ENCODE peak calls at places on chromosomes 1 and 21, in seven cellular contexts. C is CD8-positive, alpha-beta T cell; J is heart left ventricle; S is cardiac muscle cell; P is HCT116; V is adrenal gland; K is CD4-positive, alpha-beta T cell. R is an unnamed sample.

GRCh38 chr1:34709547-34709946 is 45.3 kb upstream of the GJB5 start:
- DNase-seq in C (no peak), J (no peak), S (peak), P (no peak), V (no peak), K (no peak), R (peak)

GRCh38 chr1:238982736-238983135 is 403.6 kb upstream of the CHRM3 start:
- DNase-seq in C (no peak), J (no peak), S (no peak), P (no peak), V (no peak), K (no peak), R (no peak)

GRCh38 chr1:150548632-150549495 is at the start of gene ADAMTSL4:
- DNase-seq in C (no peak), J (peak), S (peak), P (no peak), V (peak), K (no peak), R (peak)

GRCh38 chr1:58884706-58885661 is 101.1 kb upstream of the JUN start:
- DNase-seq in C (peak), J (no peak), S (no peak), P (no peak), V (no peak), K (no peak), R (no peak)

GRCh38 chr1:36367798-36368197 is 17.9 kb downstream of the STK40 start:
- DNase-seq in C (no peak), J (no peak), S (no peak), P (no peak), V (no peak), K (no peak), R (no peak)

GRCh38 chr1:13583964-13584791 is 546 bp downstream of the PDPN start:
- DNase-seq in C (no peak), J (peak), S (peak), P (no peak), V (no peak), K (no peak), R (peak)

GRCh38 chr1:236524142-236524891 is 535 bp downstream of the LGALS8 start:
- DNase-seq in C (peak), J (peak), S (peak), P (peak), V (peak), K (peak), R (peak)

GRCh38 chr1:91885331-91885715 is 628 bp downstream of the TGFBR3 start:
- DNase-seq in C (no peak), J (peak), S (no peak), P (no peak), V (no peak), K (no peak), R (no peak)

GRCh38 chr1:245500546-245500945 is 345.8 kb downstream of the KIF26B start:
- DNase-seq in C (no peak), J (no peak), S (peak), P (no peak), V (peak), K (no peak), R (peak)

GRCh38 chr21:46317710-46318463 is 5.8 kb downstream of the C21orf58 start:
- DNase-seq in C (no peak), J (peak), S (no peak), P (no peak), V (no peak), K (no peak), R (no peak)

GRCh38 chr1:102178483-102178882 is 181.8 kb upstream of the OLFM3 start:
- DNase-seq in C (no peak), J (no peak), S (no peak), P (no peak), V (no peak), K (no peak), R (no peak)

GRCh38 chr1:2060082-2060481 is 9.9 kb downstream of the PRKCZ start:
- DNase-seq in C (no peak), J (peak), S (no peak), P (no peak), V (no peak), K (no peak), R (no peak)

GRCh38 chr1:14968251-14968812 is 185.2 kb upstream of the TMEM51 start:
- DNase-seq in C (no peak), J (peak), S (peak), P (no peak), V (peak), K (no peak), R (peak)

GRCh38 chr1:53535846-53536245 is 76.6 kb downstream of the DMRTB1 start:
- DNase-seq in C (peak), J (no peak), S (no peak), P (no peak), V (no peak), K (no peak), R (no peak)

GRCh38 chr1:19309123-19309813 is 2.7 kb downstream of the AKR7A2 start:
- DNase-seq in C (no peak), J (no peak), S (peak), P (no peak), V (no peak), K (no peak), R (no peak)

GRCh38 chr1:153309441-153309840 is 3.3 kb downstream of the PGLYRP3 start:
- DNase-seq in C (no peak), J (no peak), S (no peak), P (no peak), V (no peak), K (no peak), R (no peak)

GRCh38 chr1:30572192-30572591 is 151.2 kb downstream of the MATN1 start:
- DNase-seq in C (no peak), J (no peak), S (no peak), P (no peak), V (no peak), K (no peak), R (peak)

GRCh38 chr1:8702121-8702520 is 115.3 kb downstream of the RERE start:
- DNase-seq in C (no peak), J (no peak), S (peak), P (no peak), V (no peak), K (no peak), R (peak)

GRCh38 chr1:31944205-31945089 is 6.3 kb upstream of the PTP4A2 start:
- DNase-seq in C (peak), J (peak), S (peak), P (peak), V (peak), K (peak), R (peak)

GRCh38 chr1:195326325-195326724 is 1281.9 kb downstream of the KCNT2 start:
- DNase-seq in C (no peak), J (no peak), S (no peak), P (no peak), V (no peak), K (no peak), R (no peak)

GRCh38 chr21:37219766-37220432 is 47.2 kb downstream of the VPS26C start:
- DNase-seq in C (peak), J (no peak), S (peak), P (no peak), V (no peak), K (no peak), R (no peak)

GRCh38 chr1:55725378-55725777 is 510.2 kb upstream of the USP24 start:
- DNase-seq in C (no peak), J (no peak), S (peak), P (no peak), V (no peak), K (no peak), R (peak)

GRCh38 chr1:53154859-53155438 is 12.5 kb upstream of the SLC1A7 start:
- DNase-seq in C (no peak), J (no peak), S (no peak), P (no peak), V (no peak), K (no peak), R (no peak)

GRCh38 chr1:112618721-112619517 is at the start of gene ST7L:
- DNase-seq in C (peak), J (peak), S (peak), P (peak), V (peak), K (peak), R (peak)

GRCh38 chr1:7535016-7535415 is 236.1 kb upstream of the VAMP3 start:
- DNase-seq in C (no peak), J (peak), S (no peak), P (no peak), V (no peak), K (no peak), R (no peak)

GRCh38 chr1:12052008-12052573 is 11.0 kb upstream of the TNFRSF8 start:
- DNase-seq in C (no peak), J (peak), S (peak), P (peak), V (peak), K (no peak), R (peak)

GRCh38 chr1:169949139-169949538 is 55.4 kb upstream of the SCYL3 start:
- DNase-seq in C (no peak), J (no peak), S (peak), P (no peak), V (no peak), K (no peak), R (no peak)
- H3K27ac ChIP-seq in C (no peak), J (no peak), S (no peak), P (no peak), V (no peak), K (no peak), R (no peak)

GRCh38 chr1:155871390-155871789 is 12.0 kb downstream of the SYT11 start:
- DNase-seq in C (no peak), J (peak), S (peak), P (no peak), V (peak), K (no peak), R (no peak)

GRCh38 chr1:155873860-155874259 is 14.5 kb downstream of the SYT11 start:
- DNase-seq in C (no peak), J (no peak), S (peak), P (no peak), V (no peak), K (no peak), R (no peak)

GRCh38 chr1:155867766-155868165 is 8.4 kb downstream of the SYT11 start:
- DNase-seq in C (no peak), J (no peak), S (no peak), P (no peak), V (no peak), K (no peak), R (no peak)

GRCh38 chr1:155877945-155878344 is 18.6 kb downstream of the SYT11 start:
- DNase-seq in C (no peak), J (no peak), S (no peak), P (no peak), V (no peak), K (no peak), R (no peak)

DNA sequence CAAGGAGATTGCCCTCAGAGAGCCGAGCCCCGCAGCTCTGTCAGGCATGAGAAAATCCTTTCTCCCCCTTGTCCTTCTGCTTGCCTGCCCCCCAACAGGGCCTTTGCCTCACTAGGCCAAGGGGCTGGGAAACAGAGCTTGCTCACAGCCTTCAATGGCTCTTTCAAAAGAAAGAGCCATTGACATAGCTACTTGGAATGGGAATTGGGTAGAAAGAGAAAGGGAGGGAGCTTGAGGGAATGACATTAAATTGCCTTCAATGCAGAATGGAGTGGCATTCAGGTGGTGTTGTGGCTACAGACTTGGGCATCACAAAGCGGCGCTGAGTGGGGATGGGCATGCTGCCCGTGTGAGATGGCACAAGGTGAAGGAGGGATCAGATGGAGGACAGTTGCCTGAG is 13.2 kb downstream of the SYT11 start:
- DNase-seq in C (no peak), J (no peak), S (no peak), P (no peak), V (no peak), K (no peak), R (no peak)
- TF ChIP-seq CTCF in C (no peak), J (no peak), S (no peak), P (no peak), V (no peak), K (no peak), R (no peak)

DNA sequence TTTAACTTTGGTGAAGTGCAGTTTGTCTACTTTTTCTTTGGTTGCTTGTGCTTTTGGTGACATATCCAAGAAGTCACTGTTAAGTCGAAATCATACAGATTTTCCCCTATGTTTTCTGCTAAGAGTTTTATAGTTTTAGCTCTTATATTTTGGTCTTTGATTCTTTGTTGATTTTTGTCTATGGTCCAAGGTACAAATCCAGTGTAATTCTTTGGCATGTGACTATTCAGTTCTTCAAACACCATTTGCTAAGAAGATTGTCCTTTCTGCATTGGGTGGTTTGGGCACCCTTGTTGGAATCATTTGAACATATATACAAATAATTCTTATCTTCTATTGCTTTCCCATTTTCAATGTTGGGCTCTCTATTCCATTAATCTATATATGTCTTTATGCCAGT is 16.2 kb downstream of the HIPK1 start:
- DNase-seq in C (no peak), J (no peak), S (no peak), P (no peak), V (no peak), K (no peak), R (no peak)
- H3K27ac ChIP-seq in C (no peak), J (no peak), S (no peak), P (no peak), V (no peak), K (peak), R (no peak)

GRCh38 chr1:205216588-205216987 is 5.1 kb upstream of the DSTYK start:
- DNase-seq in C (no peak), J (no peak), S (no peak), P (no peak), V (no peak), K (no peak), R (no peak)

GRCh38 chr1:205214756-205215155 is 3.3 kb upstream of the DSTYK start:
- DNase-seq in C (no peak), J (no peak), S (no peak), P (no peak), V (no peak), K (no peak), R (no peak)

GRCh38 chr1:205211839-205212241 is 338 bp upstream of the DSTYK start:
- DNase-seq in C (no peak), J (no peak), S (no peak), P (no peak), V (no peak), K (no peak), R (no peak)

GRCh38 chr1:205208805-205209204 is 2.7 kb downstream of the DSTYK start:
- DNase-seq in C (no peak), J (no peak), S (no peak), P (no peak), V (no peak), K (no peak), R (no peak)

GRCh38 chr1:205210876-205211838 is at the start of gene DSTYK:
- DNase-seq in C (peak), J (peak), S (peak), P (peak), V (peak), K (peak), R (peak)
- TF ChIP-seq CTCF in C (no peak), J (no peak), S (no peak), P (no peak), V (no peak), K (no peak), R (no peak)

DNA sequence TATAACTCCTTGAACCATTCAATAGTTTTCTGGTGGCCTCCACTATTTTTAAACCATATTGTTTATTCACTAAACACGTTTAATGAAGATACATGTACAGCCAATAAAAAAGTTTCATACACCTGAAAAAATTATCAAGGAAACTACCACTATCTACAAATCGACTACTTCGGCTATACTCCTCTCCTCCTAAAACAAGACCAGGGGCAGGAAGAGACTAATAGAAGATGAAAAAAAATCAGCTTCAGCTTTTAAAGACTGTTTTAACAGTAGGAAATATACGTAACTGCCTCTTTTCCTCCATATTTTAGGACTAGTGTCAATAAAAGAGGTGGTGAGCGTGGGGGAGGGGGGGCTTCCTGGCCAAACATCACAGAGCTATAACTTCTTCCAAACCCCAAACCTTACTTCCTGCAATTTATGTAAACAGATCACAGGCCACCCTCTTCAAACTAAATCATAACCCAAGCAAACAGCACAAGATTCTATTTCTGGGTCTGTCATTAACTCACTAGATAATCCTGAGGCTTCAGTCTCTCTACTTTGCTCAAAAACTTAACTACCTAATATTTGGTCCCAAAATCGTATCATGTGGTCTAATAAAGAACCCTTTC is 15.1 kb downstream of the FOXJ3 start:
- DNase-seq in C (peak), J (no peak), S (no peak), P (no peak), V (no peak), K (peak), R (no peak)
- H3K27ac ChIP-seq in C (peak), J (peak), S (peak), P (no peak), V (no peak), K (peak), R (no peak)